ENCODE peak calls at places on chromosomes 6 and 20, in nine cellular contexts. V, L, A, J, I, P, Z, E and O are unnamed samples.

GRCh38 chr6:149323353-149323752 is 5.8 kb downstream of the TAB2 start:
- DNase-seq in I (no peak), V (no peak), Z (no peak), J (no peak), A (no peak), P (no peak), E (no peak), L (no peak), O (no peak)

GRCh38 chr20:10093087-10093591 is 58.4 kb downstream of the ANKEF1 start:
- DNase-seq in V (no peak), P (no peak), J (no peak), E (no peak), Z (no peak), A (peak; percentile 83), L (no peak), I (no peak), O (no peak)

GRCh38 chr20:60403105-60403741 is 445.0 kb downstream of the CDH26 start:
- DNase-seq in L (no peak), V (no peak), I (no peak), Z (no peak), J (no peak), P (no peak), A (no peak), E (no peak), O (no peak)

GRCh38 chr6:163030980-163031379 is 303.2 kb downstream of the PACRG start:
- DNase-seq in I (no peak), L (no peak), J (no peak), P (no peak), A (no peak), E (no peak), V (no peak), Z (no peak), O (no peak)

GRCh38 chr20:4519530-4519929 is 202.2 kb upstream of the PRND start:
- DNase-seq in L (no peak), I (no peak), V (no peak), E (no peak), Z (no peak), J (no peak), P (no peak), A (peak; percentile 11), O (peak; percentile 78)

GRCh38 chr20:62481441-62482135 is 5.8 kb upstream of the GATA5 start:
- DNase-seq in I (no peak), E (no peak), A (no peak), J (no peak), V (no peak), L (no peak), Z (no peak), P (no peak), O (peak; percentile 52)

GRCh38 chr6:125267806-125268523 is 33.8 kb downstream of the HDDC2 start:
- DNase-seq in J (no peak), P (no peak), E (peak; percentile 47), I (no peak), Z (no peak), V (no peak), A (peak; percentile 63), L (no peak), O (no peak)

GRCh38 chr6:106574729-106575458 is 54.4 kb downstream of the RTN4IP1 start:
- DNase-seq in V (no peak), J (no peak), I (no peak), L (no peak), E (peak; percentile 57), P (no peak), Z (no peak), A (peak; percentile 48), O (no peak)

GRCh38 chr6:73800997-73801396 is 105.0 kb downstream of the CD109 start:
- DNase-seq in A (no peak), J (no peak), L (no peak), Z (no peak), V (no peak), P (no peak), E (no peak), I (no peak), O (no peak)